ENCODE peak calls at places on chromosomes 11 and 22, in seven cellular contexts. J is IMR-90, V is HCT116, U is K562, Q is endothelial cell of umbilical vein, P is GM12878, E is HepG2. K is an unnamed sample. For H3K4me1, the result is how much of the 10 kb centered on the place peaks cover.

GRCh38 chr22:32020117-32020516 is 22.9 kb upstream of the SLC5A1 start:
- DNase-seq in J (peak), V (peak), U (no peak), Q (peak), P (no peak), E (peak), K (peak)

GRCh38 chr11:91686700-91687099 is 537.9 kb upstream of the FAT3 start:
- DNase-seq in J (no peak), V (no peak), U (no peak), Q (no peak), P (no peak), E (no peak), K (no peak)

GRCh38 chr11:1548221-1549070 is 23.6 kb downstream of the DUSP8 start:
- DNase-seq in J (peak), V (peak), U (no peak), Q (peak), P (no peak), E (no peak), K (peak)

GRCh38 chr11:83680351-83680750 is 394.2 kb upstream of the CCDC90B start:
- DNase-seq in J (no peak), V (no peak), U (no peak), Q (no peak), P (no peak), E (no peak), K (no peak)

GRCh38 chr11:8719260-8720190 is 36.9 kb downstream of the RPL27A start:
- DNase-seq in J (peak), V (peak), U (no peak), Q (peak), P (no peak), E (peak), K (peak)

GRCh38 chr22:23237841-23238240 is 57.5 kb downstream of the BCR start:
- DNase-seq in J (no peak), V (no peak), U (peak), Q (no peak), P (no peak), E (no peak), K (no peak)

GRCh38 chr11:78526497-78527146 is 48.0 kb downstream of the NARS2 start:
- DNase-seq in J (no peak), V (no peak), U (no peak), Q (no peak), P (no peak), E (no peak), K (no peak)

GRCh38 chr22:48353116-48353947 is 1474.3 kb downstream of the BRD1 start:
- DNase-seq in J (no peak), V (no peak), U (no peak), Q (no peak), P (no peak), E (no peak), K (peak)

GRCh38 chr22:49269928-49270327 is 557.7 kb downstream of the BRD1 start:
- DNase-seq in J (no peak), V (no peak), U (no peak), Q (no peak), P (no peak), E (no peak), K (no peak)

GRCh38 chr22:36737776-36738175 is 34.2 kb upstream of the CACNG2 start:
- DNase-seq in J (no peak), V (no peak), U (no peak), Q (no peak), P (no peak), E (no peak), K (no peak)

GRCh38 chr11:13713982-13714381 is 45.5 kb downstream of the FAR1 start:
- DNase-seq in J (no peak), V (no peak), U (no peak), Q (no peak), P (no peak), E (no peak), K (no peak)

GRCh38 chr22:45777852-45778172 is 106.2 kb downstream of the ATXN10 start:
- DNase-seq in J (no peak), V (no peak), U (no peak), Q (no peak), P (no peak), E (no peak), K (no peak)

GRCh38 chr22:38271927-38272372 is 860 bp downstream of the TMEM184B start:
- DNase-seq in J (no peak), V (no peak), U (no peak), Q (no peak), P (no peak), E (no peak), K (no peak)

GRCh38 chr11:29319231-29319630 is 697.6 kb downstream of the KCNA4 start:
- DNase-seq in J (peak), V (no peak), U (no peak), Q (no peak), P (no peak), E (no peak), K (no peak)

GRCh38 chr11:100965346-100965745 is 164.3 kb downstream of the PGR start:
- DNase-seq in J (peak), V (no peak), U (no peak), Q (no peak), P (no peak), E (no peak), K (no peak)

GRCh38 chr11:6057452-6057851 is 26.9 kb upstream of the OR56A1 start:
- DNase-seq in J (no peak), V (no peak), U (no peak), Q (no peak), P (no peak), E (no peak), K (no peak)

GRCh38 chr11:45748801-45749200 is 56.1 kb upstream of the SLC35C1 start:
- DNase-seq in J (no peak), V (no peak), U (no peak), Q (no peak), P (no peak), E (no peak), K (no peak)

GRCh38 chr11:58330861-58331260 is 28.0 kb downstream of the OR5B17 start:
- DNase-seq in J (peak), V (no peak), U (no peak), Q (no peak), P (no peak), E (no peak), K (no peak)

GRCh38 chr11:69866648-69867047 is 47.4 kb upstream of the FGF3 start:
- DNase-seq in J (no peak), V (no peak), U (no peak), Q (no peak), P (no peak), E (no peak), K (no peak)

GRCh38 chr11:117445097-117445658 is 117.5 kb downstream of the CEP164 start:
- DNase-seq in J (no peak), V (no peak), U (no peak), Q (no peak), P (no peak), E (no peak), K (no peak)

GRCh38 chr11:279040-279965 is 1.1 kb downstream of the NLRP6 start:
- DNase-seq in J (no peak), V (no peak), U (no peak), Q (no peak), P (no peak), E (no peak), K (no peak)

GRCh38 chr22:38796262-38796957 is 2.5 kb upstream of the DNAL4 start:
- DNase-seq in J (no peak), V (no peak), U (no peak), Q (no peak), P (no peak), E (no peak), K (no peak)

GRCh38 chr11:71246559-71246958 is 5.8 kb downstream of the SHANK2 start:
- DNase-seq in J (no peak), V (no peak), U (no peak), Q (no peak), P (no peak), E (no peak), K (no peak)
- H3K4me1 ChIP-seq in J (under half), V (under half), U (under half), Q (under half), P (under half), E (half or more), K (under half)

GRCh38 chr11:73218106-73218829 is at the start of gene P2RY2:
- DNase-seq in J (no peak), V (peak), U (no peak), Q (peak), P (no peak), E (peak), K (peak)
- TF ChIP-seq POLR2A in J (no peak), V (no peak), U (no peak), Q (no peak), P (no peak), E (no peak), K (peak)

GRCh38 chr11:62444271-62444833 is 25.5 kb downstream of the SCGB1A1 start:
- DNase-seq in J (peak), V (no peak), U (no peak), Q (peak), P (peak), E (no peak), K (no peak)
- H3K4me2 ChIP-seq in J (peak), V (no peak), U (no peak), Q (peak), P (peak), E (peak), K (no peak)

GRCh38 chr11:121385693-121386092 is 66.4 kb upstream of the SORL1 start:
- DNase-seq in J (no peak), V (no peak), U (no peak), Q (no peak), P (no peak), E (no peak), K (no peak)
- H3K4me1 ChIP-seq in J (under half), V (under half), U (under half), Q (under half), P (under half), E (under half), K (under half)